ENCODE peak calls at places on chromosomes 12 and 14, in five cellular contexts. P is activated naive CD8-positive, alpha-beta T cell treated with anti-CD3 and anti-CD28 coated beads, Interleukin-2, amount 50 U/mL, for 24 hours; C is midbrain; O is NCI-H2081; K is sciatic nerve. T is an unnamed sample.

GRCh38 chr14:81144811-81145598 is 75.8 kb downstream of the GTF2A1 start:
- DNase-seq in P (no peak), C (no peak), O (peak), K (no peak), T (no peak)

GRCh38 chr14:70073924-70074566 is 114.7 kb downstream of the SLC8A3 start:
- DNase-seq in P (peak), C (peak), O (peak), K (peak), T (peak)

GRCh38 chr12:40141996-40142395 is 36.1 kb upstream of the SLC2A13 start:
- DNase-seq in P (no peak), C (no peak), O (no peak), K (no peak), T (no peak)

GRCh38 chr14:38867561-38868150 is 235.4 kb downstream of the SEC23A start:
- DNase-seq in P (peak), C (peak), O (peak), K (peak), T (peak)

GRCh38 chr12:82651489-82651888 is 35.2 kb upstream of the TMTC2 start:
- DNase-seq in P (no peak), C (no peak), O (no peak), K (no peak), T (peak)

GRCh38 chr12:122866950-122867607 is 28.8 kb downstream of the VPS37B start:
- DNase-seq in P (no peak), C (no peak), O (no peak), K (peak), T (no peak)

GRCh38 chr12:52316701-52317100 is 4.5 kb downstream of the KRT83 start:
- DNase-seq in P (no peak), C (no peak), O (no peak), K (no peak), T (no peak)

GRCh38 chr12:120870415-120870814 is 33.7 kb downstream of the SPPL3 start:
- DNase-seq in P (no peak), C (no peak), O (no peak), K (no peak), T (no peak)

GRCh38 chr12:2052861-2053674 is at the start of gene CACNA1C:
- DNase-seq in P (peak), C (peak), O (peak), K (peak), T (no peak)

GRCh38 chr14:29243355-29243754 is 476.8 kb downstream of the FOXG1 start:
- DNase-seq in P (no peak), C (no peak), O (no peak), K (no peak), T (no peak)

GRCh38 chr12:92134638-92135274 is 10.9 kb downstream of the BTG1 start:
- DNase-seq in P (no peak), C (no peak), O (no peak), K (no peak), T (no peak)

GRCh38 chr12:55736780-55737580 is 5.9 kb upstream of the GDF11 start:
- DNase-seq in P (peak), C (peak), O (peak), K (peak), T (peak)

GRCh38 chr14:89617471-89618291 is 200.6 kb upstream of the FOXN3 start:
- DNase-seq in P (peak), C (peak), O (peak), K (no peak), T (no peak)

GRCh38 chr12:6635856-6636521 is at the start of gene LPAR5:
- DNase-seq in P (peak), C (no peak), O (no peak), K (no peak), T (peak)

GRCh38 chr12:97275261-97276197 is 187.1 kb upstream of the RMST start:
- DNase-seq in P (no peak), C (peak), O (no peak), K (peak), T (no peak)

GRCh38 chr14:95889236-95889979 is 12.8 kb downstream of the TUNAR start:
- DNase-seq in P (no peak), C (no peak), O (no peak), K (no peak), T (no peak)

GRCh38 chr14:69547701-69548348 is 26.8 kb downstream of the CCDC177 start:
- DNase-seq in P (peak), C (no peak), O (no peak), K (no peak), T (no peak)

GRCh38 chr12:32051511-32052299 is 54.9 kb upstream of the BICD1 start:
- DNase-seq in P (no peak), C (no peak), O (no peak), K (no peak), T (peak)

T was measured in keratinocyte.